ENCODE peak calls at places on chromosome 18, in eight cellular contexts. W is A549, X is HepG2, H is coronary artery, F is tibial nerve, A is AG10803, D is right atrium auricular region, U is ovary. Q is an unnamed sample.

GRCh38 chr18:13376298-13376840 is 157.8 kb downstream of the LDLRAD4 start:
- DNase-seq in H (peak), W (no peak), F (no peak), U (no peak), D (peak), A (no peak), X (no peak), Q (peak)

GRCh38 chr18:77733292-77733903 is 483.8 kb downstream of the GALR1 start:
- DNase-seq in U (no peak), A (no peak), F (no peak), D (no peak), H (no peak), W (no peak), X (no peak), Q (no peak)

GRCh38 chr18:43587538-43588153 is 310.4 kb upstream of the SYT4 start:
- DNase-seq in W (peak), A (peak), H (no peak), F (no peak), X (peak), D (no peak), U (no peak), Q (peak)

GRCh38 chr18:45957100-45957499 is 10.0 kb downstream of the EPG5 start:
- DNase-seq in F (no peak), A (peak), H (no peak), W (no peak), D (no peak), U (no peak), X (no peak), Q (peak)

GRCh38 chr18:23894661-23895175 is 119.8 kb upstream of the TTC39C start:
- DNase-seq in W (no peak), D (no peak), H (no peak), X (no peak), U (no peak), F (no peak), A (no peak), Q (no peak)

GRCh38 chr18:78727057-78727739 is 252.4 kb upstream of the SALL3 start:
- DNase-seq in X (no peak), H (peak), F (no peak), W (no peak), A (no peak), U (no peak), D (no peak), Q (no peak)

GRCh38 chr18:54149078-54149697 is 75.3 kb downstream of the MBD2 start:
- DNase-seq in A (peak), U (no peak), X (peak), F (no peak), H (no peak), D (peak), W (peak), Q (peak)

GRCh38 chr18:59593291-59593717 is 103.9 kb downstream of the CCBE1 start:
- DNase-seq in A (peak), U (no peak), X (no peak), W (no peak), H (no peak), D (no peak), F (no peak), Q (peak)

GRCh38 chr18:54737986-54738385 is 90.3 kb upstream of the RAB27B start:
- DNase-seq in F (no peak), X (no peak), U (no peak), W (peak), A (peak), H (no peak), D (no peak), Q (peak)

GRCh38 chr18:3930126-3931012 is 480.4 kb downstream of the TGIF1 start:
- DNase-seq in H (no peak), U (no peak), A (no peak), X (no peak), F (no peak), W (no peak), D (no peak), Q (no peak)

GRCh38 chr18:2883137-2883671 is 36.4 kb downstream of the EMILIN2 start:
- DNase-seq in H (peak), W (no peak), A (no peak), F (no peak), X (no peak), U (no peak), D (no peak), Q (no peak)

GRCh38 chr18:26051845-26052244 is 38.6 kb downstream of the SS18 start:
- DNase-seq in A (no peak), D (no peak), X (no peak), W (no peak), U (no peak), H (no peak), F (no peak), Q (no peak)

GRCh38 chr18:3525870-3526420 is 76.0 kb downstream of the TGIF1 start:
- DNase-seq in F (no peak), U (no peak), A (no peak), W (no peak), X (no peak), D (no peak), H (no peak), Q (peak)

GRCh38 chr18:74083071-74083954 is 64.3 kb downstream of the FBXO15 start:
- DNase-seq in X (no peak), U (no peak), D (no peak), H (no peak), W (no peak), A (peak), F (no peak), Q (no peak)

GRCh38 chr18:49174478-49174877 is 223.7 kb upstream of the SMAD7 start:
- DNase-seq in U (no peak), F (no peak), H (no peak), W (no peak), X (no peak), D (no peak), A (peak), Q (peak)

GRCh38 chr18:58761970-58762780 is 90.9 kb downstream of the MALT1 start:
- DNase-seq in H (peak), A (no peak), F (no peak), X (no peak), U (no peak), D (peak), W (no peak), Q (no peak)

GRCh38 chr18:40852406-40852805 is 1102.6 kb upstream of the PIK3C3 start:
- DNase-seq in A (no peak), U (no peak), H (no peak), D (no peak), X (no peak), F (no peak), W (no peak), Q (no peak)

GRCh38 chr18:45874501-45875184 is 49.2 kb downstream of the SIGLEC15 start:
- DNase-seq in U (no peak), H (no peak), F (no peak), A (peak), W (no peak), D (no peak), X (no peak), Q (no peak)

GRCh38 chr18:1037766-1038165 is 133.1 kb downstream of the ADCYAP1 start:
- DNase-seq in W (no peak), X (no peak), D (no peak), F (no peak), A (no peak), U (no peak), H (no peak), Q (no peak)

GRCh38 chr18:38493991-38494559 is 928.5 kb upstream of the CELF4 start:
- DNase-seq in W (no peak), X (no peak), F (no peak), H (no peak), A (no peak), D (no peak), U (no peak), Q (no peak)

GRCh38 chr18:24910217-24910616 is 441.7 kb downstream of the ZNF521 start:
- DNase-seq in H (no peak), X (no peak), U (no peak), F (no peak), D (no peak), A (peak), W (no peak), Q (no peak)

GRCh38 chr18:12769644-12770440 is 67.0 kb downstream of the PSMG2 start:
- DNase-seq in W (no peak), H (peak), D (no peak), F (no peak), X (no peak), U (no peak), A (no peak), Q (peak)

GRCh38 chr18:3966985-3967856 is 487.9 kb downstream of the DLGAP1 start:
- DNase-seq in X (no peak), H (no peak), D (no peak), A (peak), F (no peak), W (peak), U (no peak), Q (peak)

GRCh38 chr18:2923464-2923863 is 76.7 kb downstream of the EMILIN2 start:
- DNase-seq in X (no peak), H (no peak), W (no peak), D (no peak), F (no peak), U (no peak), A (no peak), Q (no peak)

GRCh38 chr18:48934708-48935432 is 15.9 kb downstream of the SMAD7 start:
- DNase-seq in H (peak), X (no peak), D (no peak), U (no peak), F (no peak), W (no peak), A (no peak), Q (no peak)

GRCh38 chr18:59885579-59886163 is 14.1 kb upstream of the PMAIP1 start:
- DNase-seq in F (no peak), D (no peak), A (peak), X (no peak), H (no peak), U (no peak), W (no peak), Q (peak)

GRCh38 chr18:74456409-74457042 is 582 bp downstream of the DIPK1C start:
- DNase-seq in D (no peak), F (no peak), X (no peak), H (no peak), W (no peak), U (no peak), A (no peak), Q (no peak)

GRCh38 chr18:61901334-61901986 is 8.7 kb upstream of the RNF152 start:
- DNase-seq in F (no peak), A (peak), U (no peak), H (no peak), D (no peak), X (peak), W (peak), Q (peak)
- TF ChIP-seq CTCF in F (peak), A (peak), U (peak), H (peak), D (peak), X (peak), W (peak), Q (peak)

DNA sequence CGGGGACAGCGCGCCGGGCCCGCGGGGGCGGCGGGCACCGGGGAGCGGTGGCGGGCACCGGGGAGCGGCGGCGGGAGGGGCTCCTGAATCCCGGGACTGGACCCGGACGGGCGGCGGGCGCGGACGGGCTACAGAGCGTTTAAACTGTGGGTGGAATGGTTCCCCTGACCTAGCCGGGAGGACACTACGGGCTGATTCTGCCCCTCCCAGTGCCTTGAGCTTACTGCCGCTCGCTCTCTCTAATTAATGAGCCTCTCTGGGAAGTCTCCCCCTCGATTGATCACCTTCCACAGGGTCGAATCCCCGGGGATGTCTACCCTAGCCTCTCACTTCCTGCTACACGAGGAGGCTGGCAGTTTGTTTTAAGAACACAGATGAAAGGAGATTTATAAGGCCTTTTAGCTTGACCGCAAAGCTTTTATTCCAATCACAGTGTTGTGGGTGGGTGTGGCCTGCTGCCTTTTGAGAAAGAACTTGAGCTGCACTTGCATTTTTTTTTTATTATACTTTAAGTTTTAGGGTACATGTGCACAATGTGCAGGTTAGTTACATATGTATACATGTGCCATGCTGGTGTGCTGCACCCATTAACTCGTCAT is 1.0 kb downstream of the GNAL start:
- DNase-seq in U (no peak), F (no peak), H (no peak), D (no peak), X (no peak), W (peak), A (no peak), Q (peak)
- H3K4me3 ChIP-seq in U (peak), F (peak), H (peak), D (peak), X (peak), W (peak), A (no peak), Q (peak)

DNA sequence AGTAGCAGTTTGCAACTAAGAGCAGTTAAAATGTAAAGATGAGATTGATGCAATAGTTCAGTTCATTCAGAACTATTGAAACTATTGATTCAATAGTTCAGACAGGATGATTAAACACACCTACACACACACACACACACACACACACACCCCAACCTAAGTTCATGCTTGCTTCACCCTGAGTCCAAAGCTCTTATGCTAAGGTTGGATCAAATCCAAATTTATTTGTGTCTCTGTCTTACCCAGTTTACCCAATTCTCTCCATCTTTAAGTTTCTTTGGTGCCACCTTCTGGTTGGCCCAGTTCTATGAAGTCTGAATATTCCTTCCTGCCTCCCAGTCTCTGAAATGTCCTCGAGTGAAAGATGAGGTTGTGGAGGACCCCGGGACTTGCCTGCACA is 5.1 kb downstream of the SERPINB8 start:
- DNase-seq in U (no peak), F (no peak), H (no peak), X (peak), A (peak), W (peak), D (no peak), Q (peak)
- TF ChIP-seq CTCF in U (no peak), F (no peak), H (no peak), X (peak), A (peak), W (peak), D (no peak), Q (peak)

GRCh38 chr18:62325806-62326645 is 916 bp downstream of the TNFRSF11A start:
- DNase-seq in X (no peak), F (no peak), W (no peak), U (no peak), A (peak), D (no peak), H (no peak), Q (no peak)
- H3K4me3 ChIP-seq in X (peak), F (peak), W (peak), U (peak), A (peak), D (peak), H (peak), Q (peak)

GRCh38 chr18:5238371-5238758 is 41.3 kb upstream of the AKAIN1 start:
- DNase-seq in X (peak), F (no peak), W (peak), A (peak), D (peak), U (peak), H (no peak), Q (no peak)

GRCh38 chr18:5239447-5239846 is 42.4 kb upstream of the AKAIN1 start:
- DNase-seq in U (no peak), X (no peak), A (no peak), D (no peak), F (no peak), W (no peak), H (no peak), Q (no peak)

GRCh38 chr18:5237083-5237722 is 40.1 kb upstream of the AKAIN1 start:
- DNase-seq in X (peak), D (peak), A (peak), U (no peak), F (no peak), W (no peak), H (peak), Q (no peak)

DNA sequence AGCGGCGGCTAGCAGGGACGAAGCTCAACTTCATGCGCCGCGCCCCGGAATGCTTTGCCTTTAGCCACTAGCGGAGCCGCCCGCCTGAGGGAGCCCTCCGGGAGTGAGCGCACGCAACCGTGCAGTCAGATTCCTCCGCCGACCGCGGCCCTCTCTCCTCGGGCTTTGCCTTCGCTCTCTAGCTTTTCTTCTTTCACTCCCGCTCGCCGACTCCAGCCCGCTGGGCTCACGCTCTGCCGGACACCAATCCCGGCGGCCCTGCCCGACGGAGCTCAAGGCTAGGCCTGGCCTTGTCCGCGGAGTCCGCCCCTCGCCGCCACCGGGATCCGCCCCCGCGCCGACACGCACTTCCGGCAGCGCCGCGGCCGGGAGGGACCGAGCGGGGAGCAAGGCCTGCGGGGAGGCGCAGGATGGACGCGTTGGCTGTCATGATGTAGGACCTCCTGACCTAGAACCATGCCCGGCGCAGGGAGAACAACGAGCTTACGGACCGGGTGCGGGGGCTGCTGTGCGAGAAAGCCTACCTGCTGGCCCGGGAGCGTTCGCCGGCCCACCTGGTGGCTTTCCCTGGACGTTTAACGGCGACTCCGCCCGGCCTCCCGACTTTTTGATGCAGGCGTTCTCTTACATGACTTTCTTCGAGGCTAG is 40.8 kb upstream of the AKAIN1 start:
- DNase-seq in H (peak), W (peak), A (peak), U (peak), D (peak), F (peak), X (peak), Q (peak)
- TF ChIP-seq CTCF in H (no peak), W (no peak), A (peak), U (peak), D (no peak), F (peak), X (peak), Q (no peak)

DNA sequence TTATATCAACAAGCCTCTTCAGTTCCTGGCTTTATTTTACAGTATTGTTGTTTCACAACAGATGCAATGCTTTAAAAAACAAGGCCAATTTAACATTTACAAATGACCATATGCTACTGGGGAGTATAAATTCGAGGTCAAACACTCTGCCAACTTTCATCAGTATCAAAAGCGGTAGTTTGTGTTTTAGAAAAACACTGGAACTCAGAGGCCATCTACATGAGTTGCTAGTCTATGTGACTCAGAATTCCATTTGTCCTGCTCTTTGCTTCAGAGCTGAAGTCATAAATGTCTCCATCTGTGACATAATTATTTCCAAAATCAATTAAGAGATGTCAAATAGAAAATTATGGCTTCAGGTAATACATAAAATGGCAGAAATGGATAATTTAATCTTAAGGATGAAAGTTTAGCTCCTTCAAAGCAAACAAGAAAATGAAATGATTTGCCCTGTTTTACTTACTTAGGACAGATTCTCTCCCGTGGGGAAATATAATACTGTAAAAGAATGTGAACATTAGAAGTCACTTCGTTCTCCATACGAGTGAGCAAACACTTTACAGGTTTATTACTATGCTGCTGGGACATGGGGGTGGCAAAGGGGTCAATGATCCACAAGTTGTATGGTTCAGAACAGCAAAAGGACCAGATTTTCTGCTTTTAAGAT is 3.7 kb downstream of the MEX3C start:
- DNase-seq in D (no peak), X (no peak), U (no peak), W (no peak), H (no peak), F (no peak), A (peak), Q (peak)
- H3K4me3 ChIP-seq in D (no peak), X (peak), U (no peak), W (peak), H (peak), F (no peak), A (peak), Q (peak)

DNA sequence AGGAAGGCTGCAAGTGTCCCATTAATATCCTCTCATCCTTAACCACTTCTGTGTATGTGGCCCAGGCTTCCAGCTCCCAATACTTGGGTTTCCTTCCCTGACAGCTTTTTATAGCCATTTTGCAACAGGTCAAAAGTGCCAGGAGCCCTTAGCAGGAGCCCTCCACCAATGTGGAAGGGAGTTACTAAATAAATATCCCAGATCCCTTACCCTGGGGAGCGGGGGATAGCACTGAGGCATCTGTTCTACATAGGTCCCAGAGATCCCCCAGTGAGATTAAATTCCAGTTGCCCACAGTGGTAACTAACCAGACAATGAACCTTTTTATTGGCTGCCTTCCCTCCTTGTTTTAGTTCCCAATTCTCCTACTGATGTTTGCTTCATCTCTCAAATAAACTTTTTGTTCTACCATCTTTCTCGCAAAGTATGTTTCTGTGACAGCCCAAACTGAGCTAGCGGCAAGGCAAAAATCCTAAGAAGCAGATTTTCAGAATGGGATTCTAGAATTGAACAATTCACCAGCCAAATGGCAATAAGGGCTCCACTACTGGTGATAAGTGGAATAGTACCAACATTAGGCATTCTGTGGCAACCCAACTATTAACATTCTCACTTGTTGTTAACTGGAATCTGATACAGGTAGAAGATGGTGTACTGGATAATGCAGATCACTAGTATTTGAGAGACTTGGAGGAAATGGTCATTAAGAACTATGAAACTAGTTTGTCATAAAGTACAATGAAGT is 83.9 kb upstream of the MAPRE2 start:
- DNase-seq in U (no peak), F (no peak), H (no peak), A (no peak), W (no peak), X (peak), D (no peak), Q (peak)
- TF ChIP-seq CTCF in U (no peak), F (no peak), H (no peak), A (no peak), W (no peak), X (no peak), D (no peak), Q (no peak)

DNA sequence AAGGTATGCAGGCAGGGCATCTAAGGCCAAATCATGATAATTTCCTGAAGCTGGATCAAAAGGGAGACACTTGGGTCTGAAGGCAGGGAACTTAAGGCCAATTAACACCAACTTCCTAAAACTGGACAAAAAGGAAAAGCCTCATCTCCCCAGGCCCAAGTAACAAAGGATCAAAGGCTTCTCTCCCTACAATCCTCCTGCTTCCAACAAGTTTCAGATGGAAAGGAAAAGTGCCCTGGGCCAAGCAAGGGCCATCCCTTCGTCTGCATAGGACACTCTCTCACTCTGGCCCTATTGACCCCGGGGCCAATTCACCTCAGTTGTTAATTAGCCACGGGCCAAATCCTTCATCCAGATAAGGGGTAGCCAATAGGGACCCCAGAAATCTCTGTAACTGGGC is 1335.8 kb upstream of the CDH2 start:
- DNase-seq in F (no peak), W (no peak), H (no peak), A (no peak), D (no peak), X (no peak), U (no peak), Q (no peak)
- H3K4me3 ChIP-seq in F (no peak), W (no peak), H (no peak), A (no peak), D (no peak), X (no peak), U (no peak), Q (no peak)